ENCODE peak calls at places on chromosomes 1 and 21, in eight cellular contexts. A is GM06990, B is uterus, Q is HFF-Myc, S is cardiac fibroblast, Y is left ventricle myocardium inferior, N is endodermal cell, M is GM12878. Z is an unnamed sample.
A peak's percentile ranks its signal among the peaks of the same experiment; 100 is the strongest.

GRCh38 chr1:163168053-163168452 is 34.7 kb downstream of the RGS5 start:
- DNase-seq in A (no peak), B (no peak), Q (peak; percentile 99), S (peak; percentile 98), Y (no peak), N (no peak), M (no peak), Z (peak; percentile 97)

GRCh38 chr1:97089223-97089622 is 367.6 kb downstream of the PTBP2 start:
- DNase-seq in A (no peak), B (no peak), Q (no peak), S (no peak), Y (no peak), N (no peak), M (no peak), Z (no peak)

GRCh38 chr1:88984553-88984945 is 7.9 kb downstream of the KYAT3 start:
- DNase-seq in A (no peak), B (no peak), Q (no peak), S (peak; percentile 22), Y (no peak), N (no peak), M (no peak), Z (no peak)

GRCh38 chr1:37258068-37258467 is 216.3 kb upstream of the ZC3H12A start:
- DNase-seq in A (no peak), B (no peak), Q (no peak), S (no peak), Y (no peak), N (no peak), M (no peak), Z (no peak)

GRCh38 chr1:28811766-28812668 is at the start of gene OPRD1:
- DNase-seq in A (peak; percentile 25), B (no peak), Q (no peak), S (no peak), Y (no peak), N (peak; percentile 80), M (no peak), Z (no peak)

GRCh38 chr1:186865861-186866260 is 37.1 kb downstream of the PLA2G4A start:
- DNase-seq in A (no peak), B (no peak), Q (no peak), S (no peak), Y (no peak), N (no peak), M (no peak), Z (no peak)

GRCh38 chr1:232856556-232856955 is 51.3 kb downstream of the MAP10 start:
- DNase-seq in A (no peak), B (no peak), Q (peak; percentile 15), S (no peak), Y (no peak), N (no peak), M (no peak), Z (no peak)

GRCh38 chr1:3890389-3891328 is 9.4 kb downstream of the C1orf174 start:
- DNase-seq in A (no peak), B (no peak), Q (no peak), S (no peak), Y (no peak), N (no peak), M (no peak), Z (no peak)

GRCh38 chr1:246631426-246631825 is 65.2 kb downstream of the CNST start:
- DNase-seq in A (no peak), B (no peak), Q (no peak), S (peak; percentile 86), Y (no peak), N (no peak), M (no peak), Z (peak; percentile 59)

GRCh38 chr1:203650012-203650836 is 23.6 kb downstream of the ATP2B4 start:
- DNase-seq in A (peak; percentile 78), B (peak; percentile 53), Q (no peak), S (no peak), Y (peak; percentile 66), N (peak; percentile 93), M (no peak), Z (peak; percentile 71)

GRCh38 chr1:36856126-36856525 is 178.2 kb downstream of the GRIK3 start:
- DNase-seq in A (no peak), B (no peak), Q (no peak), S (no peak), Y (no peak), N (peak; percentile 73), M (no peak), Z (no peak)

GRCh38 chr1:230074762-230075161 is 7.7 kb downstream of the GALNT2 start:
- DNase-seq in A (no peak), B (no peak), Q (no peak), S (no peak), Y (no peak), N (no peak), M (no peak), Z (no peak)

GRCh38 chr1:165234149-165234548 is 122.4 kb downstream of the LMX1A start:
- DNase-seq in A (no peak), B (no peak), Q (no peak), S (no peak), Y (no peak), N (no peak), M (no peak), Z (no peak)

GRCh38 chr21:37383066-37383465 is 16.5 kb downstream of the DYRK1A start:
- DNase-seq in A (no peak), B (no peak), Q (no peak), S (peak; percentile 56), Y (no peak), N (no peak), M (no peak), Z (no peak)

GRCh38 chr1:198519639-198520501 is 20.6 kb downstream of the ATP6V1G3 start:
- DNase-seq in A (no peak), B (no peak), Q (no peak), S (peak; percentile 12), Y (no peak), N (peak; percentile 55), M (no peak), Z (no peak)

GRCh38 chr1:8415526-8416278 is 97.8 kb downstream of the SLC45A1 start:
- DNase-seq in A (no peak), B (no peak), Q (no peak), S (peak; percentile 57), Y (no peak), N (no peak), M (no peak), Z (no peak)

GRCh38 chr1:216325946-216326345 is 97.3 kb downstream of the USH2A start:
- DNase-seq in A (no peak), B (no peak), Q (no peak), S (peak; percentile 19), Y (no peak), N (no peak), M (no peak), Z (peak; percentile 37)

GRCh38 chr1:109959974-109960744 is 24.4 kb upstream of the AHCYL1 start:
- DNase-seq in A (no peak), B (no peak), Q (peak; percentile 21), S (peak; percentile 89), Y (no peak), N (peak; percentile 81), M (no peak), Z (peak; percentile 80)

GRCh38 chr1:77825356-77825709 is 45.9 kb downstream of the MIGA1 start:
- DNase-seq in A (peak; percentile 9), B (no peak), Q (peak; percentile 41), S (peak; percentile 96), Y (no peak), N (peak; percentile 52), M (peak; percentile 1), Z (peak; percentile 82)
- TF ChIP-seq CTCF in A (peak; percentile 44), B (peak; percentile 36), Q (peak; percentile 29), S (no peak), Y (peak; percentile 42), N (peak; percentile 70), M (peak; percentile 11), Z (peak; percentile 40)

GRCh38 chr1:1437033-1437903 is 1.8 kb downstream of the VWA1 start:
- DNase-seq in A (no peak), B (peak; percentile 15), Q (no peak), S (no peak), Y (no peak), N (no peak), M (no peak), Z (no peak)

GRCh38 chr1:1439550-1440261 is 4.2 kb downstream of the VWA1 start:
- DNase-seq in A (no peak), B (no peak), Q (no peak), S (no peak), Y (no peak), N (peak; percentile 53), M (no peak), Z (no peak)

GRCh38 chr1:1437904-1438376 is 2.5 kb downstream of the VWA1 start:
- DNase-seq in A (no peak), B (no peak), Q (no peak), S (no peak), Y (no peak), N (no peak), M (peak; percentile 42), Z (no peak)

GRCh38 chr1:1440262-1440772 is 4.8 kb downstream of the VWA1 start:
- DNase-seq in A (no peak), B (peak; percentile 23), Q (no peak), S (no peak), Y (no peak), N (no peak), M (no peak), Z (no peak)

GRCh38 chr1:1438531-1439381 is 3.3 kb downstream of the VWA1 start:
- DNase-seq in A (no peak), B (peak; percentile 21), Q (no peak), S (no peak), Y (no peak), N (no peak), M (no peak), Z (no peak)
- H3K4me3 ChIP-seq in A (no peak overlapping the region), B (no peak overlapping the region), Q (no peak overlapping the region), S (no peak overlapping the region), Y (no peak overlapping the region), N (no peak overlapping the region), M (no peak overlapping the region), Z (no peak overlapping the region)

GRCh38 chr1:196779093-196779492 is 4.5 kb downstream of the CFHR3 start:
- DNase-seq in A (no peak), B (no peak), Q (no peak), S (no peak), Y (no peak), N (no peak), M (no peak), Z (no peak)
- TF ChIP-seq CTCF in A (no peak), B (no peak), Q (no peak), S (no peak), Y (no peak), N (peak; percentile 58), M (no peak), Z (peak; percentile 2)

GRCh38 chr1:241357366-241358305 is 631 bp upstream of the RGS7 start:
- DNase-seq in A (no peak), B (no peak), Q (no peak), S (peak; percentile 23), Y (no peak), N (no peak), M (no peak), Z (peak; percentile 0)

GRCh38 chr1:241356187-241356518 is 852 bp downstream of the RGS7 start:
- DNase-seq in A (peak; percentile 3), B (no peak), Q (no peak), S (no peak), Y (no peak), N (peak; percentile 76), M (no peak), Z (no peak)

GRCh38 chr1:241352401-241352800 is 4.6 kb downstream of the RGS7 start:
- DNase-seq in A (no peak), B (no peak), Q (no peak), S (no peak), Y (no peak), N (no peak), M (no peak), Z (no peak)

GRCh38 chr1:241356519-241357365 is at the start of gene RGS7:
- DNase-seq in A (peak; percentile 36), B (peak; percentile 21), Q (no peak), S (peak; percentile 59), Y (peak; percentile 14), N (peak; percentile 88), M (no peak), Z (peak; percentile 53)

GRCh38 chr1:241355311-241356010 is 1.5 kb downstream of the RGS7 start:
- DNase-seq in A (no peak), B (no peak), Q (no peak), S (no peak), Y (no peak), N (no peak), M (no peak), Z (no peak)
- H3K4me3 ChIP-seq in A (no peak overlapping the region), B (no peak overlapping the region), Q (no peak overlapping the region), S (no peak overlapping the region), Y (no peak overlapping the region), N (no peak overlapping the region), M (no peak overlapping the region), Z (no peak overlapping the region)